ENCODE peak calls at places on chromosome 5, in eight cellular contexts. V is heart right ventricle, W is PC-9, D is uterus, C is GM06990, H is IMR-90, F is AG04450, E is HepG2. Z is an unnamed sample.
A peak's percentile ranks its signal among the peaks of the same experiment; 100 is the strongest.

GRCh38 chr5:125717209-125717608 is 706.0 kb upstream of the GRAMD2B start:
- DNase-seq in E (peak; percentile 74), C (no peak), D (no peak), W (peak; percentile 48), V (no peak), F (peak; percentile 77), H (peak; percentile 96), Z (peak; percentile 25)

GRCh38 chr5:82356808-82357671 is 78.9 kb upstream of the RPS23 start:
- DNase-seq in W (peak; percentile 82), D (peak; percentile 95), F (peak; percentile 54), E (peak; percentile 93), V (peak; percentile 63), H (peak; percentile 94), C (peak; percentile 7), Z (peak; percentile 71)

GRCh38 chr5:146390469-146390868 is 51.8 kb downstream of the POU4F3 start:
- DNase-seq in W (no peak), H (no peak), F (no peak), V (no peak), D (no peak), C (no peak), E (peak; percentile 4), Z (no peak)

GRCh38 chr5:167720676-167721260 is 570.7 kb upstream of the WWC1 start:
- DNase-seq in F (peak; percentile 53), C (no peak), W (no peak), V (no peak), H (peak; percentile 83), D (no peak), E (no peak), Z (no peak)

GRCh38 chr5:160991205-160991604 is 139.2 kb upstream of the ATP10B start:
- DNase-seq in D (no peak), F (no peak), V (no peak), W (no peak), C (no peak), H (no peak), E (no peak), Z (no peak)

GRCh38 chr5:126198509-126198908 is 224.7 kb upstream of the GRAMD2B start:
- DNase-seq in H (no peak), F (no peak), V (no peak), D (no peak), W (no peak), E (no peak), C (no peak), Z (no peak)

GRCh38 chr5:80206282-80206681 is 49.6 kb downstream of the SERINC5 start:
- DNase-seq in H (peak; percentile 86), D (no peak), E (no peak), C (no peak), F (peak; percentile 10), W (no peak), V (no peak), Z (peak; percentile 37)

GRCh38 chr5:4005335-4005734 is 409.7 kb downstream of the IRX1 start:
- DNase-seq in V (no peak), H (no peak), W (no peak), C (no peak), F (no peak), D (no peak), E (no peak), Z (no peak)

GRCh38 chr5:113242481-113243348 is 192.1 kb downstream of the TSSK1B start:
- DNase-seq in E (no peak), V (no peak), C (no peak), D (no peak), H (peak; percentile 17), W (no peak), F (no peak), Z (no peak)

GRCh38 chr5:88502179-88503064 is 233.8 kb upstream of the TMEM161B start:
- DNase-seq in F (no peak), D (no peak), C (peak; percentile 26), V (no peak), H (no peak), E (no peak), W (no peak), Z (no peak)

GRCh38 chr5:10441083-10441991 is at the start of gene ROPN1L:
- DNase-seq in E (peak; percentile 62), V (peak; percentile 90), F (peak; percentile 56), H (peak; percentile 82), D (peak; percentile 78), W (peak; percentile 70), C (peak; percentile 90), Z (peak; percentile 44)

GRCh38 chr5:10440367-10440990 is 1.2 kb upstream of the ROPN1L start:
- DNase-seq in F (no peak), H (no peak), D (no peak), E (no peak), C (no peak), W (no peak), V (no peak), Z (no peak)

GRCh38 chr5:10445352-10445751 is 3.7 kb downstream of the ROPN1L start:
- DNase-seq in H (no peak), F (no peak), D (no peak), E (no peak), V (no peak), C (no peak), W (no peak), Z (no peak)

GRCh38 chr5:10441992-10442435 is 335 bp downstream of the ROPN1L start:
- DNase-seq in H (no peak), C (no peak), F (no peak), D (peak; percentile 22), W (no peak), V (no peak), E (no peak), Z (no peak)

GRCh38 chr5:10442581-10442980 is 902 bp downstream of the ROPN1L start:
- DNase-seq in W (no peak), C (no peak), D (peak; percentile 1), E (no peak), H (no peak), F (no peak), V (no peak), Z (no peak)
- H3K4me3 ChIP-seq in W (peak overlapping the region; percentile 72), C (no peak overlapping the region), D (no peak overlapping the region), E (peak overlapping the region; percentile 56), H (no peak overlapping the region), F (no peak overlapping the region), V (peak overlapping the region; percentile 65), Z (no peak overlapping the region)

GRCh38 chr5:2399804-2400203 is 351.7 kb downstream of the IRX2 start:
- DNase-seq in D (no peak), C (no peak), H (no peak), E (no peak), F (no peak), W (no peak), V (no peak), Z (no peak)
- TF ChIP-seq CTCF in D (no peak), C (no peak), H (no peak), E (no peak), F (no peak), W (no peak), V (no peak), Z (no peak)

GRCh38 chr5:1010181-1010510 is 1.5 kb downstream of the NKD2 start:
- DNase-seq in D (no peak), W (no peak), F (no peak), E (peak; percentile 56), H (no peak), V (no peak), C (no peak), Z (no peak)
- H3K27me3 ChIP-seq in D (peaks cover 4% of the 10 kb centered on the region), W (peaks cover 87% of the 10 kb centered on the region), F (peaks cover 41% of the 10 kb centered on the region), E (peaks cover 7% of the 10 kb centered on the region), H (peaks cover 76% of the 10 kb centered on the region), V (peaks cover 24% of the 10 kb centered on the region), C (no peaks in the 10 kb centered on the region), Z (peaks cover 52% of the 10 kb centered on the region)

GRCh38 chr5:8340261-8340660 is 471.3 kb downstream of the MTRR start:
- DNase-seq in D (no peak), W (no peak), V (no peak), E (no peak), F (no peak), H (no peak), C (no peak), Z (no peak)
- H3K4me3 ChIP-seq in D (no peak overlapping the region), W (no peak overlapping the region), V (no peak overlapping the region), E (no peak overlapping the region), F (no peak overlapping the region), H (no peak overlapping the region), C (no peak overlapping the region), Z (no peak overlapping the region)

GRCh38 chr5:139709587-139710369 is 61.6 kb downstream of the CXXC5 start:
- DNase-seq in E (no peak), V (peak; percentile 55), H (no peak), F (no peak), W (no peak), D (no peak), C (peak; percentile 49), Z (no peak)

GRCh38 chr5:139711852-139712171 is 63.7 kb downstream of the CXXC5 start:
- DNase-seq in V (no peak), D (no peak), F (no peak), C (no peak), W (no peak), H (no peak), E (no peak), Z (no peak)

GRCh38 chr5:139710370-139711066 is 62.4 kb downstream of the CXXC5 start:
- DNase-seq in W (no peak), E (peak; percentile 73), H (peak; percentile 39), F (no peak), D (peak; percentile 50), C (peak; percentile 77), V (peak; percentile 48), Z (no peak)

GRCh38 chr5:139708877-139709586 is 60.9 kb downstream of the CXXC5 start:
- DNase-seq in W (no peak), C (peak; percentile 51), E (peak; percentile 75), V (peak; percentile 73), H (peak; percentile 28), F (no peak), D (peak; percentile 74), Z (peak; percentile 26)

DNA sequence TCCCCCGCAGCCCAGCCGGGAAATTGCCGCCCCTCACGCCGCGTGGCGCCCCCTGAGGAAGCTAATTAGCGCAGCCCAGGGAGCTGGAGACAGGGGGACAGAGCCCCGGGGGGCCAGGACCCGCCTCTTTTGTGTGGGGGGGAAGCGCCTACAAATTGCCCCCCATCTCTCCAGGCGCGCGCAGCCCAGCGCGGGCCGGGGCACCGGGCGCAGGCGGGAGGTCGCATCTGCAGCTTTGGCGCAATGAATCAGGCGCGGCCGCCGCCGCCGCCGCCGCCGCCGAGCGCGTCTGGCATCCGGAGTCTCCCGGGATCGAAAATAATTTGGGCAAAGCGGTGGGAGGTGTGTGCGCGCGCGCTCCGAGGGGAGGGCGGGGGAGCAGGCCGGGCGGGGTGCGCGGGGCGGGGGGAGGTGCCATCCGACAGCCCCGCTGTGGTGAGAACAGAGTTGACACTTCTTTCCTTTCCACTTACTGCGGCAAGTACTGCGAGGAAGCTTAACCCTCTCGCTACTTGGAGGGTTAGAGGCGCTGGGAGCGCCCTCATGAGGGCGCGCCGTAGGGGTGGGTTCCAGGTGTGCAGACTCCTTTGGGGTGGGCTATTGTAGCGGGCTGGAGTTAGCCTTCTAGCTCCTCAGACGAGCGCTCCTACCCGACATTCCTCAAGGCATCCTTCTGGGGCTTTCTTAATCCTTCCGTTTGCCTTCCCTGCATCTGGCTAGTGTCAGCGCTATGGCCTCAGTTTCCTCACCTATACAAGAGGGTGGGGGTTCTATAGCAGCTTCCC is 63.1 kb downstream of the CXXC5 start:
- DNase-seq in V (peak; percentile 45), D (no peak), H (peak; percentile 28), E (no peak), F (no peak), W (peak; percentile 50), C (peak; percentile 62), Z (no peak)
- TF ChIP-seq CTCF in V (no peak), D (no peak), H (peak; percentile 27), E (peak; percentile 47), F (peak; percentile 18), W (no peak), C (peak; percentile 42), Z (peak; percentile 28)